ENCODE peak calls at places on chromosomes 13 and 19, in eight cellular contexts. One of them, this sample, is unnamed.

GRCh38 chr19:47156861-47157454 is 26.3 kb downstream of the SAE1 start:
- DNase-seq in A549: no peak
- DNase-seq in tibial nerve: no peak
- DNase-seq in right lobe of liver: no peak
- DNase-seq in IMR-90: no peak
- DNase-seq in GM12878: peak
- DNase-seq in adrenal gland: no peak
- DNase-seq in ovary: no peak
- DNase-seq in this sample: no peak

GRCh38 chr19:40908981-40909380 is 26.9 kb upstream of the CYP2A7 start:
- DNase-seq in right lobe of liver: no peak
- DNase-seq in tibial nerve: no peak
- DNase-seq in adrenal gland: peak
- DNase-seq in A549: no peak
- DNase-seq in ovary: no peak
- DNase-seq in IMR-90: no peak
- DNase-seq in GM12878: no peak
- DNase-seq in this sample: no peak

GRCh38 chr13:91216928-91217700 is 130.4 kb upstream of the MIR17HG start:
- DNase-seq in tibial nerve: no peak
- DNase-seq in adrenal gland: no peak
- DNase-seq in A549: no peak
- DNase-seq in GM12878: no peak
- DNase-seq in ovary: no peak
- DNase-seq in IMR-90: no peak
- DNase-seq in right lobe of liver: no peak
- DNase-seq in this sample: no peak

GRCh38 chr19:58182577-58182988 is 278 bp upstream of the ZNF274 start:
- DNase-seq in IMR-90: no peak
- DNase-seq in adrenal gland: no peak
- DNase-seq in ovary: no peak
- DNase-seq in GM12878: no peak
- DNase-seq in right lobe of liver: no peak
- DNase-seq in A549: no peak
- DNase-seq in tibial nerve: no peak
- DNase-seq in this sample: no peak

GRCh38 chr19:17073869-17074627 is 1.2 kb downstream of the HAUS8 start:
- DNase-seq in tibial nerve: no peak
- DNase-seq in A549: no peak
- DNase-seq in GM12878: no peak
- DNase-seq in ovary: no peak
- DNase-seq in IMR-90: peak
- DNase-seq in adrenal gland: no peak
- DNase-seq in right lobe of liver: no peak
- DNase-seq in this sample: peak

GRCh38 chr19:38452430-38453366 is 19.2 kb downstream of the RYR1 start:
- DNase-seq in GM12878: no peak
- DNase-seq in A549: peak
- DNase-seq in adrenal gland: no peak
- DNase-seq in tibial nerve: no peak
- DNase-seq in ovary: no peak
- DNase-seq in right lobe of liver: no peak
- DNase-seq in IMR-90: no peak
- DNase-seq in this sample: no peak

GRCh38 chr13:94435604-94436226 is 43.8 kb downstream of the DCT start:
- DNase-seq in right lobe of liver: no peak
- DNase-seq in tibial nerve: no peak
- DNase-seq in GM12878: no peak
- DNase-seq in IMR-90: peak
- DNase-seq in adrenal gland: no peak
- DNase-seq in A549: peak
- DNase-seq in ovary: no peak
- DNase-seq in this sample: no peak

GRCh38 chr19:15252398-15253018 is 20.3 kb upstream of the EPHX3 start:
- DNase-seq in IMR-90: peak
- DNase-seq in adrenal gland: no peak
- DNase-seq in right lobe of liver: no peak
- DNase-seq in GM12878: no peak
- DNase-seq in ovary: no peak
- DNase-seq in tibial nerve: no peak
- DNase-seq in A549: peak
- DNase-seq in this sample: no peak

GRCh38 chr13:92739306-92739818 is 487.2 kb upstream of the GPC6 start:
- DNase-seq in tibial nerve: no peak
- DNase-seq in ovary: no peak
- DNase-seq in adrenal gland: no peak
- DNase-seq in right lobe of liver: no peak
- DNase-seq in GM12878: no peak
- DNase-seq in IMR-90: peak
- DNase-seq in A549: no peak
- DNase-seq in this sample: no peak

GRCh38 chr13:104314926-104315535 is 1248.8 kb upstream of the SLC10A2 start:
- DNase-seq in IMR-90: peak
- DNase-seq in A549: no peak
- DNase-seq in GM12878: no peak
- DNase-seq in tibial nerve: no peak
- DNase-seq in right lobe of liver: no peak
- DNase-seq in ovary: no peak
- DNase-seq in adrenal gland: no peak
- DNase-seq in this sample: no peak

DNA sequence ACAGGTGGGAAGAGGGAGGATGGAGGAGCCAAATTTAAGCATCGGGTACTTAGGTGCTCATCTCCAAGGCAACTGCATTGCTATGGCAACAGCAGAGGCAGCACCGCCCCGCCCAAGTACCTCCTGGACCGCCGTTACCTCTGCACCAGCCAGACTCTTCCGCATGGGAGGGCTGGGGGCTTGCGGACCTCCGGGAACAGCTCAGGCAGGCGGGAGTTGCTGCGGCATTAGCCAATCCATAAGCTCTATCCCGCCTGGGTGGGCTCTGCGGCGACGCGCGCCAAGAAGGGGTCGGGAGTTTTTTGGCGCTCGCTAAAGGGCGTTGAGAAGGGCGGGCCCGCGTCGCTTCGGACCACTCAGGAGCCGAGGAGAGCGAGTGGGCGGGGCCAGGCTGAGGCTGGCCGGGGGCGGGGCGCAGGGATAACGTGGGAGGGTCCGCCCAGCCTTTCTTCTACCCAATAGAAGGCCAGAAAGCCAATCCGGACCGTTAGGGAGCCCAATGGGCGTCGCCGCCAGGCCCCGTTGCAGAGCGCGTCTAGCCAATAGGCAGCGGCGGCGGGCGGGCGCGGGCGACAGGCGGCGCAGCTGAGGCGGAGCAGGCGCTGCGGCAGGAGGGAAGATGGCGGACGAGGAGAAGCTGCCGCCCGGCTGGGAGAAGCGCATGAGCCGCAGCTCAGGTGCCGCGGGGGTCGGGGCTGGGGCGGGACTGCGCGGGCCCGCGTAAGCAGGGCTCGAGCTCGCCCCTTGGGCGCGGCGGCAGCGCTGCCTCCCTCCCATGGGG is at the start of gene PIN1:
- DNase-seq in adrenal gland: peak
- DNase-seq in right lobe of liver: peak
- DNase-seq in A549: peak
- DNase-seq in GM12878: peak
- DNase-seq in ovary: peak
- DNase-seq in IMR-90: peak
- DNase-seq in tibial nerve: peak
- DNase-seq in this sample: peak
- TF ChIP-seq POLR2A in adrenal gland: no peak
- TF ChIP-seq POLR2A in right lobe of liver: peak
- TF ChIP-seq POLR2A in A549: peak
- TF ChIP-seq POLR2A in GM12878: peak
- TF ChIP-seq POLR2A in ovary: no peak
- TF ChIP-seq POLR2A in IMR-90: peak
- TF ChIP-seq POLR2A in tibial nerve: no peak
- TF ChIP-seq POLR2A in this sample: no peak

DNA sequence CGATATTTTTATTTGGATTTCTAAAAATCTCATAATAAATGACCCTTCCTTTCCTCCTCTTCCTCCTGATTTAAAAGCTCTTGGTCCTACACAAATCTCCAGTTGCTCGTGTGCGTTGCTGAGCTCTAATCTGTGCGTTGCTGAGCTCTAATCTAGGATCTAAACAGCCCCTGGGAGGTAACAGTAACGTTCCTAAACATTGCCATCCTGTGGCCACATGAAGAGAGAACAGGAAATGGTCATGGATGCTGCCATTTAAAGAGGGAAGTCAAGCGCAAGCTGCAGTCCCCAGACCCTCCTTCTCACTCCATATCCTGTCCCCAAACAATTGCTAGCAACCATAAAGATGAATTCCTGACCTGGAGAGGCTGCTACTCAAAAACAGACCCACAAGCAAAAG is 170.8 kb downstream of the NUFIP1 start:
- DNase-seq in A549: peak
- DNase-seq in right lobe of liver: no peak
- DNase-seq in adrenal gland: no peak
- DNase-seq in GM12878: no peak
- DNase-seq in ovary: no peak
- DNase-seq in tibial nerve: no peak
- DNase-seq in IMR-90: peak
- DNase-seq in this sample: no peak
- TF ChIP-seq CTCF in A549: no peak
- TF ChIP-seq CTCF in right lobe of liver: no peak
- TF ChIP-seq CTCF in adrenal gland: peak
- TF ChIP-seq CTCF in GM12878: no peak
- TF ChIP-seq CTCF in ovary: no peak
- TF ChIP-seq CTCF in tibial nerve: no peak
- TF ChIP-seq CTCF in IMR-90: peak
- TF ChIP-seq CTCF in this sample: no peak

DNA sequence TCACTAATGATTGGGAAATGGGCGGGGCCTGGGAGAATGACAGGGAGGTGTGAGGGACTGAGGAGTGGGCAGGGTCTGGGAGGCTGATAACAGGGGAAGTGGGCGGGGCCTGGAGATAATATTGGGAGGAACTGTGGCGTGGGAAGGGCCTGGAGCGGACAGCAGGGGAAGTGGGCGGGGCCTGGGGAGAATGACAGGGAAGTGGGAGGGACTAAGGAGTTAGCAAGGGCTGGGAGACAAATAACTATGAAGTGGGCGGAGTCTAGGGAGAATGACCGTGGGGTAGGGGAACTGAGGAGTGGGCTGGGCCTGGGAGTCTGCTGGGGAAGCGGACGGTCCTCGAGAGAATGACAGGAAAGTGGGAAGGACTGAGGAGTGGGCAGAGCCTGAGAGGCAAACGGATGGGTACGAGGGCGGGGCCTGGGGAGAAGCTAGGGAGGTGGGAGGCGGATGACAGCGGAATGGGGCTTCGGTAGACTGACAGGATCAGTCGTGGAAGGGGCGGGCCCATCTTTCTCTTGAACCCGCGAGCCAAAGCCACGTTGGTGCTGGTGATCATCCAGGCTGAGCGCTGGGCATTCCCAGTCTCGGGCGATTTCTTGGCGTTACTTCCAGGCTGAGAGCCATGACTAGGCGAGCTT is 14.0 kb upstream of the TUBB4A start:
- DNase-seq in IMR-90: peak
- DNase-seq in ovary: peak
- DNase-seq in adrenal gland: peak
- DNase-seq in tibial nerve: peak
- DNase-seq in right lobe of liver: peak
- DNase-seq in GM12878: peak
- DNase-seq in A549: peak
- DNase-seq in this sample: peak
- TF ChIP-seq POLR2A in IMR-90: no peak
- TF ChIP-seq POLR2A in ovary: no peak
- TF ChIP-seq POLR2A in adrenal gland: no peak
- TF ChIP-seq POLR2A in tibial nerve: peak
- TF ChIP-seq POLR2A in right lobe of liver: peak
- TF ChIP-seq POLR2A in GM12878: peak
- TF ChIP-seq POLR2A in A549: no peak
- TF ChIP-seq POLR2A in this sample: no peak

GRCh38 chr13:111913790-111914189 is 153.2 kb upstream of the SOX1 start:
- DNase-seq in A549: no peak
- DNase-seq in ovary: no peak
- DNase-seq in IMR-90: no peak
- DNase-seq in tibial nerve: no peak
- DNase-seq in right lobe of liver: no peak
- DNase-seq in adrenal gland: peak
- DNase-seq in GM12878: no peak
- DNase-seq in this sample: peak
- TF ChIP-seq CTCF in A549: no peak
- TF ChIP-seq CTCF in ovary: no peak
- TF ChIP-seq CTCF in IMR-90: no peak
- TF ChIP-seq CTCF in tibial nerve: no peak
- TF ChIP-seq CTCF in right lobe of liver: no peak
- TF ChIP-seq CTCF in adrenal gland: no peak
- TF ChIP-seq CTCF in GM12878: no peak
- TF ChIP-seq CTCF in this sample: no peak

DNA sequence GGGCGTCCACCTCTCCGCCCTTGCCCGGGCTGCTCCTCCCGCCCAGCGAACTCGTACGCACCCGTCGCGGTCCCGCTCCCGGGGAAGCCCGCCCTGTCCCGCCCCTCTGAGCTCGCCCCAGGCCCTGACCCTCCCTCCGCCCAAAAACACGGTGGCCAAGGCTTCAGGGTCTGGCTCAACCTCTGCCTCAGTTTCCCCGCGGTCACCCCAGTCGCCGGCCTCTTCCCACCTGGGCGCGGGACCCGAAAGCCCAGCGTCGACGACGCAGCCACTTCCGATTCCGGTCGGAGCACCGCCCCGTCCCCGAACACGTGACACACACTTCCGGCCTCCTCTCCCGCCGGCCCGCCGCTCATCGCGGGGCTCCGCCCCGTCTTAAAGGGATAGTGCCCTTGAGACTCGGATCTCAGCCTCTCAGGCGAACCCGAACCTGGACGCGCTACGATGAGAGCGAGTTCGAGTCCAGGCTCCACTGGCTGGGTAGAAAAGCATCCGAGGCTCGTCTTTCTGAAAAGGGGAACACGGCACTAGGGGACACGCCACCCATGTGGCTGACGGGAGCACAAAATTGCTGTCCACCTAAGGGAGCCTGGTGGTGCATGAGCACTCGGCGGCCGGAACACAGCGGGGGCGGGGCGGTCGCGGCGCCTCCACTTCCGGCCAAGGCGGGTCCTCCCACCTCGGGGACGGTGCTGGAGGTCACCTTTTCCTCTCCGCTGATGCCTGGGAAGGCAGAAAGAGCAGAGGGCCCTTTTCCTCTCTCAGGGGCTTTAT is at the start of gene C19orf25:
- DNase-seq in ovary: peak
- DNase-seq in GM12878: peak
- DNase-seq in right lobe of liver: peak
- DNase-seq in adrenal gland: peak
- DNase-seq in IMR-90: peak
- DNase-seq in A549: peak
- DNase-seq in tibial nerve: peak
- DNase-seq in this sample: peak
- TF ChIP-seq POLR2A in ovary: peak
- TF ChIP-seq POLR2A in GM12878: peak
- TF ChIP-seq POLR2A in right lobe of liver: peak
- TF ChIP-seq POLR2A in adrenal gland: peak
- TF ChIP-seq POLR2A in IMR-90: peak
- TF ChIP-seq POLR2A in A549: peak
- TF ChIP-seq POLR2A in tibial nerve: peak
- TF ChIP-seq POLR2A in this sample: no peak

This sample was measured in spleen.